ENCODE peak calls at places on chromosome 17, in eight cellular contexts. B, G, U, D, P, T, M and Q are unnamed samples.

GRCh38 chr17:12709063-12709462 is 43.4 kb downstream of the MYOCD start:
- DNase-seq in B (no peak), G (no peak), U (peak), D (no peak), P (no peak), T (peak), M (no peak), Q (peak)

GRCh38 chr17:15323147-15323546 is 18.2 kb downstream of the TEKT3 start:
- DNase-seq in B (no peak), G (no peak), U (no peak), D (peak), P (no peak), T (no peak), M (peak), Q (no peak)

GRCh38 chr17:75517277-75517865 is 1.0 kb downstream of the TSEN54 start:
- DNase-seq in B (no peak), G (no peak), U (no peak), D (no peak), P (no peak), T (no peak), M (no peak), Q (no peak)

GRCh38 chr17:2393954-2394749 is 6.7 kb downstream of the MNT start:
- DNase-seq in B (no peak), G (no peak), U (no peak), D (no peak), P (no peak), T (no peak), M (no peak), Q (no peak)

GRCh38 chr17:71828182-71828596 is 292.6 kb upstream of the SOX9 start:
- DNase-seq in B (no peak), G (peak), U (peak), D (no peak), P (no peak), T (no peak), M (no peak), Q (peak)

GRCh38 chr17:76816590-76817135 is 51.5 kb upstream of the MGAT5B start:
- DNase-seq in B (peak), G (peak), U (peak), D (peak), P (peak), T (peak), M (no peak), Q (peak)

GRCh38 chr17:27294689-27295630 is 1.0 kb downstream of the WSB1 start:
- DNase-seq in B (peak), G (no peak), U (peak), D (no peak), P (peak), T (peak), M (peak), Q (peak)

GRCh38 chr17:32878211-32878610 is 1.3 kb upstream of the MYO1D start:
- DNase-seq in B (peak), G (peak), U (peak), D (no peak), P (peak), T (peak), M (no peak), Q (peak)

GRCh38 chr17:78225088-78225865 is 6.2 kb upstream of the TMEM235 start:
- DNase-seq in B (no peak), G (no peak), U (no peak), D (no peak), P (no peak), T (no peak), M (no peak), Q (no peak)

GRCh38 chr17:27834571-27834970 is 34.2 kb upstream of the NOS2 start:
- DNase-seq in B (no peak), G (no peak), U (no peak), D (no peak), P (no peak), T (no peak), M (no peak), Q (no peak)

GRCh38 chr17:27457731-27458523 is 1.7 kb downstream of the KSR1 start:
- DNase-seq in B (peak), G (no peak), U (peak), D (no peak), P (peak), T (no peak), M (no peak), Q (no peak)

GRCh38 chr17:29760279-29760721 is 137.6 kb upstream of the CORO6 start:
- DNase-seq in B (peak), G (no peak), U (peak), D (no peak), P (peak), T (peak), M (no peak), Q (peak)

GRCh38 chr17:67246648-67247415 is 1.8 kb upstream of the HELZ start:
- DNase-seq in B (peak), G (no peak), U (no peak), D (no peak), P (peak), T (peak), M (no peak), Q (no peak)

GRCh38 chr17:64060331-64060730 is 39.9 kb upstream of the ICAM2 start:
- DNase-seq in B (no peak), G (no peak), U (no peak), D (no peak), P (no peak), T (no peak), M (no peak), Q (no peak)

GRCh38 chr17:28940675-28941074 is 10.6 kb downstream of the PHF12 start:
- DNase-seq in B (no peak), G (no peak), U (no peak), D (peak), P (no peak), T (no peak), M (peak), Q (no peak)

GRCh38 chr17:62572488-62573469 is 54.7 kb upstream of the MRC2 start:
- DNase-seq in B (peak), G (no peak), U (no peak), D (no peak), P (peak), T (peak), M (no peak), Q (peak)

GRCh38 chr17:74199306-74200092 is 4.0 kb upstream of the RPL38 start:
- DNase-seq in B (peak), G (peak), U (no peak), D (peak), P (peak), T (peak), M (peak), Q (peak)

GRCh38 chr17:14294876-14295275 is 6.0 kb upstream of the HS3ST3B1 start:
- DNase-seq in B (no peak), G (no peak), U (no peak), D (no peak), P (no peak), T (no peak), M (no peak), Q (no peak)

GRCh38 chr17:76843703-76844484 is 24.3 kb upstream of the MGAT5B start:
- DNase-seq in B (no peak), G (no peak), U (no peak), D (no peak), P (peak), T (no peak), M (no peak), Q (peak)

GRCh38 chr17:58528443-58528842 is 14.0 kb upstream of the MTMR4 start:
- DNase-seq in B (no peak), G (no peak), U (no peak), D (no peak), P (no peak), T (no peak), M (no peak), Q (no peak)
- H3K4me3 ChIP-seq in B (no peak), G (peak), U (no peak), D (peak), P (no peak), T (no peak), M (peak), Q (no peak)

GRCh38 chr17:83089322-83090156 is 10.1 kb downstream of the METRNL start:
- DNase-seq in B (no peak), G (no peak), U (no peak), D (no peak), P (no peak), T (no peak), M (no peak), Q (peak)
- H3K4me3 ChIP-seq in B (no peak), G (no peak), U (no peak), D (no peak), P (no peak), T (no peak), M (no peak), Q (no peak)

GRCh38 chr17:61338000-61338864 is 61.4 kb upstream of the TBX2 start:
- DNase-seq in B (peak), G (no peak), U (peak), D (no peak), P (peak), T (peak), M (peak), Q (peak)
- H3K4me3 ChIP-seq in B (no peak), G (no peak), U (no peak), D (no peak), P (no peak), T (no peak), M (no peak), Q (no peak)

DNA sequence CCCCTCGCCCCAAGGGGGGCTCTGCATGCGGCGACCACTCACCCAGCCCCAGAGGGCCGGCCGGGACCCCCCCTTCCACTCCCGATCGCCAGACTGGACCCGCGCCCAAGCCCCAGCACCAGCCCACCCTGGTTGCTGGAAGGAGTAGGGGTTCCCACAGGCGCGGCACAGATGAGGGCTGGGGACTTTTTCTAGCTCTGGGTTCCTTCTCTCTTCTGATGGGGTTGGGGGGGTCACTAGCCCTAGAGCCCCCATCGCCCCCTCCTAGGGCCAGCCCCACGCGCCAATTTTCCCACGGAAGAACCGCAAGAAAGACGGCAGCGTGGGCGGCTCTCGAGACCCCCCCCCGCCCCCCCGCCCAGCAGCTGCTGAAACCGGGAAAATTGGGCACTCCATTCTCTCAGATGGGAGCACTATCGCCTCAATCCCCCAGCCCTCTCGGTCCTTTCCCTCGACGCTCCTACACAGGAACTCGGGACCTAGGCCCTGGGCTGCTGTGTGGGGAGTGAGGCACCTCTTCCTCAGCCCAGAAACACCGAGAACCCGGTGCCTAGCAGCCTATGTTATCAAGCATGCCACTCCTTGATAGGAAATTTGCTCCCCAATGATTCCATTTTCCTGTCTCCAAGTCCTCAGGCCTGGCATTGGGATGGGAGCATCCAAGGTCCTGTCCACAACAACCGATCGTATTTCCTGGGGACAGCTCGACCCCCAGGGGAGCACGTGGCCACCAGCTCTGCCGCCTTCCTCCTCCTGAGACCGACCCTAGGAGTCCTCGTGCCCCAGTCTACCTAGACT is 17.1 kb upstream of the CBX8 start:
- DNase-seq in B (no peak), G (no peak), U (no peak), D (no peak), P (no peak), T (no peak), M (no peak), Q (no peak)
- H3K4me3 ChIP-seq in B (no peak), G (no peak), U (no peak), D (peak), P (no peak), T (no peak), M (peak), Q (no peak)

GRCh38 chr17:3915642-3916012 is 638 bp downstream of the P2RX1 start:
- DNase-seq in B (no peak), G (no peak), U (no peak), D (no peak), P (no peak), T (no peak), M (no peak), Q (no peak)

GRCh38 chr17:3918372-3919122 is 2.3 kb upstream of the P2RX1 start:
- DNase-seq in B (no peak), G (no peak), U (no peak), D (no peak), P (no peak), T (no peak), M (peak), Q (no peak)

GRCh38 chr17:3917391-3917931 is 1.2 kb upstream of the P2RX1 start:
- DNase-seq in B (peak), G (no peak), U (no peak), D (peak), P (peak), T (no peak), M (peak), Q (no peak)

GRCh38 chr17:3916013-3916696 is at the start of gene P2RX1:
- DNase-seq in B (peak), G (no peak), U (no peak), D (no peak), P (no peak), T (no peak), M (peak), Q (no peak)

DNA sequence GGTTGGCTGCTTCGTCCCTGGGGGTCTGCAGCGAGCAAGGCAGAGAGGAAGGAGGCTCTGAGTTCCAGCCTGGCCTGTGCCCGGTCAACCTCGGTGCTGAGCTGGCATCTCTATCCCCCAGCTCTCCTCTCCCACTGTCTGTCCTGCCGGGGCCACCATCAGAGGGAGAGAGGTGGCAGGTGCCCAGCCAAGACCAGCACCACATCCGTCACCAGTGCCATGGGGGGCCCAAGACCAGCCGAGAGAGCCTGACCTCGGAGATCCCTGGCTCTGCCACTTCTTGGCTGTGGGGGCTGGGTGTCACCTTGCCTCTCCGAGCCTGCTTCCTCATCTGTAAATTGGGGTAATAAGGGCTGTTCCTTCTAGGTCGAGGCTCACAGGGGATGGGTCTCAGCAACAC is 560 bp upstream of the P2RX1 start:
- DNase-seq in B (no peak), G (no peak), U (no peak), D (no peak), P (no peak), T (no peak), M (no peak), Q (no peak)
- H3K4me3 ChIP-seq in B (no peak), G (no peak), U (no peak), D (no peak), P (no peak), T (no peak), M (no peak), Q (no peak)

DNA sequence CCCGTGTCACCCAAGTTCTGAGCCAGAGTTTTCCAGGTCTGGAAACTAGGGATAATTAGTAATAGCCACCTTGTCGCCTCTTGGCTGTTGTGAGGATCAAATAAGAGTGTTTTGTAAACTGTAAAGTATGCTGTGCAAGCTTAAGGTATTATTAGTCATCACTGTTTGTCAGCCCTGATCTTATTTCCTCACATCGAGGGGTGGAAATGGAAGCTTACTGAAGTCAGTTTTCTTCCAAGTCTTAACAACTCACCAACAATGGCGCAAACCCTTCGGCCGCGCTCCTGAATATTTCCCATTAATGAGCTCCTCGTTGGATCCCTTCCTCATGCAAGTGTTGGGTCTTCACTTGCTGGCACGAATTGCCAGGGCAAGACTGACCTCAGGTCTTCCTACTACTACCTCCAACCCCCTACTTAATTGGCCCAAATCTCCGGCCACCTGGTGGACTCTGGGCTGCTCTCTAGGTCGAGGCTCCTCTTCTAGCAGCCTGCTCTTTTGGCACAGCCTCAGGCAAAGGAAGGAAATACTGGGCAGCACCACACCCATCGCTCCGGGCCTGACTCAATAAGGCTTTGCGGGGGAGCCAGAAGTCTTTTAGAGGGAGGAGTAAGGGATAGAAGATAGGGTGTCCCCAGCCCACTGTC is 874 bp upstream of the SLC35B1 start:
- DNase-seq in B (no peak), G (no peak), U (no peak), D (no peak), P (peak), T (peak), M (no peak), Q (no peak)
- H3K4me3 ChIP-seq in B (peak), G (peak), U (peak), D (peak), P (peak), T (peak), M (peak), Q (peak)

DNA sequence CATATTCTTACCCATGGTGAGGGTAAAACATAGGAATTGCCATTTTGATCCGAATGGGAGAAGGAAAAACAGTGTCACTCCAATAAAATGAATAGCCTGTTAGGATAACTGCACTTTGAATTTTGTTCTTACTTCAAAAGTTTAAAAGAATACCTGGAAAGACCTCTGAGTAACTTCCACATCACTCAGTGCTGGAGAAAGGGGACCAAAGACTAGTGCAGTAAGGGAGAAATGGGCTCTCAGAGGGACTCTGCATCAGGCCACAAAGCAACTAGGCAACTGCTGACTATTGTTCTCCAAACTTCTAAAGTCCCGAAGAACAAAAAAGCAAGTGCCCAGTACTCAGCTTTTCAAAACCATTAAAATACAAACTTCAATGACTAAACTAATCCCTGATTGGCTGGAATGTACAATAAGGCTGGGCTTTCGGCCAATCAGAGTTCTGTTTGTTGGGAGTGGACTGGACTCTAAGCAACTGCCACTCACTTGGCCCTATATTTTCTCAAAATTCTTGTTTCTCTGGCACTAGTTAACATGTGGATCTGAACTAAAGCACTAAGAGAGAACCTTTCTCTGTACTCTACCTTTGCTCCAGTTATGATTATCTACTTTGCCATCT is 6.2 kb downstream of the DNAJC7 start:
- DNase-seq in B (peak), G (no peak), U (no peak), D (no peak), P (peak), T (peak), M (no peak), Q (no peak)
- H3K4me3 ChIP-seq in B (no peak), G (no peak), U (no peak), D (no peak), P (no peak), T (no peak), M (no peak), Q (no peak)

GRCh38 chr17:40106089-40106759 is 5.8 kb upstream of the NR1D1 start:
- DNase-seq in B (no peak), G (no peak), U (no peak), D (peak), P (no peak), T (no peak), M (no peak), Q (no peak)
- H3K4me3 ChIP-seq in B (no peak), G (peak), U (no peak), D (peak), P (no peak), T (no peak), M (peak), Q (no peak)

DNA sequence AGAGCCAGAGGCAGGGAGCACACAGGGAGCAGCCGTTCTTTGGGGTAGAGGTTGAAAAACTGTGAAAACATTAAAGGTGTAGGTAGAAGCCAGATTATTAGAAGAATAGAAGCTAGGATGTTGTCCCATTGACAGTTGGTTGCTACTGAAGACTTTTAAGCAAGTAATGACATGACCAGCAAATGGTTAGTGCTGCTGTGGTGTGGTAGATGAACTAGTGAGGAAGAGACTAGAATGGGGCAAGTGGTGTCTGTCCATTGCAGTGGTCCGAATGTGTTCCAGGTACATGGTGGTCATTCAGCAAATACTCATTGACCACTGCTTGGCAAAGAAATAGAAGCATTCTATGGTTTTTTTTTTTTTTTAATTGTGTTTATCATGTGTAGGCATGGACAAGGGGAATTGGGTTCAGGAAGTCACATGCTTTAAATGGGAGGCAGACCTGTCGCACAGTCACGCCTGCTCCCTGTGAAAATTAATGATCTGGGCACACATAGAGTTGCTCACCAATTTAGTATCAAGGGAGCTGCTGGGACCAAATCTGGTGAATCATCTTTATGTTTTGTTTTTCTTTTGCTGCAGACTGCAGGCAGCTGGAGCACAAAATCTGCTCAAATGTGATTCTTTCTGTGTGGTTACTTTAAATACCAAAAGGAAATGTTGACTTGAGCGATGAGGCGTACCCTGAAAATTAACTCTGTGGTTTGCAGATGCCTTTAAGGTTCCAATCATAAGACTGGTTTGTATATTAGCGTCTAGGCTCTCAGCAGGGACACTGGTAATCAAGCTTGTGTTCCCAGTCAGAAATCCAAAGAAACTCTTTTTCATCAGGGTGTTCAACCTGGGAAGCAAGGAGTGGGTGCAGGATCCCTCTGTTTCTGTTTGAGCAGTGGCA is 30.7 kb downstream of the YPEL2 start:
- DNase-seq in B (peak), G (no peak), U (peak), D (no peak), P (peak), T (peak), M (no peak), Q (peak)
- H3K4me3 ChIP-seq in B (no peak), G (no peak), U (peak), D (peak), P (no peak), T (no peak), M (no peak), Q (no peak)

GRCh38 chr17:81132770-81133723 is 32.3 kb upstream of the PVALEF start:
- DNase-seq in B (no peak), G (no peak), U (no peak), D (no peak), P (no peak), T (no peak), M (no peak), Q (no peak)
- H3K4me3 ChIP-seq in B (no peak), G (no peak), U (no peak), D (no peak), P (no peak), T (no peak), M (no peak), Q (no peak)